ENCODE peak calls at places on chromosomes 4 and X, in five cellular contexts. X, K, Z, N and W are unnamed samples.
A peak's percentile ranks its signal among the peaks of the same experiment; 100 is the strongest.

GRCh38 chr4:118351851-118352827 is 664 bp downstream of the PRSS12 start:
- DNase-seq in X (peak; percentile 24), K (no peak), Z (peak; percentile 56), N (peak; percentile 66), W (peak; percentile 13)

GRCh38 chr4:176276710-176277109 is 7.7 kb upstream of the ASB5 start:
- DNase-seq in X (no peak), K (no peak), Z (peak; percentile 29), N (no peak), W (no peak)

GRCh38 chrX:40947276-40947675 is 138.0 kb upstream of the USP9X start:
- DNase-seq in X (peak; percentile 68), K (no peak), Z (no peak), N (no peak), W (peak; percentile 71)

GRCh38 chr4:76950846-76951321 is 1.3 kb downstream of the SEPTIN11 start:
- DNase-seq in X (peak; percentile 42), K (no peak), Z (peak; percentile 32), N (peak; percentile 49), W (peak; percentile 47)

GRCh38 chrX:115616943-115617563 is 56.1 kb downstream of the PLS3 start:
- DNase-seq in X (peak; percentile 68), K (no peak), Z (peak; percentile 73), N (no peak), W (peak; percentile 49)

GRCh38 chr4:38162240-38162784 is 202.1 kb downstream of the PTTG2 start:
- DNase-seq in X (peak; percentile 94), K (no peak), Z (peak; percentile 61), N (no peak), W (peak; percentile 94)

GRCh38 chr4:145681956-145682355 is 2.0 kb downstream of the C4orf51 start:
- DNase-seq in X (peak; percentile 60), K (no peak), Z (peak; percentile 13), N (no peak), W (no peak)

GRCh38 chr4:81052119-81053068 is 21.9 kb downstream of the BMP3 start:
- DNase-seq in X (peak; percentile 71), K (no peak), Z (peak; percentile 62), N (peak; percentile 63), W (peak; percentile 75)

GRCh38 chr4:98929341-98930267 is 671 bp upstream of the EIF4E start:
- DNase-seq in X (peak; percentile 100), K (no peak), Z (peak; percentile 98), N (peak; percentile 76), W (peak; percentile 89)

GRCh38 chr4:39312821-39313220 is 53.3 kb downstream of the RFC1 start:
- DNase-seq in X (no peak), K (no peak), Z (no peak), N (no peak), W (peak; percentile 17)

GRCh38 chrX:8033175-8033574 is 106.0 kb upstream of the PNPLA4 start:
- DNase-seq in X (no peak), K (no peak), Z (peak; percentile 0), N (no peak), W (no peak)

GRCh38 chr4:56465599-56466295 is 1.7 kb upstream of the SRP72 start:
- DNase-seq in X (peak; percentile 45), K (no peak), Z (peak; percentile 64), N (no peak), W (peak; percentile 32)

GRCh38 chrX:40960041-40960440 is 125.2 kb upstream of the USP9X start:
- DNase-seq in X (no peak), K (no peak), Z (no peak), N (no peak), W (no peak)

GRCh38 chr4:186258216-186258811 is 7.7 kb upstream of the F11 start:
- DNase-seq in X (no peak), K (no peak), Z (no peak), N (no peak), W (no peak)

GRCh38 chr4:165631912-165632311 is 241.1 kb upstream of the TLL1 start:
- DNase-seq in X (no peak), K (no peak), Z (no peak), N (no peak), W (no peak)

GRCh38 chr4:184385705-184386141 is 88.6 kb downstream of the IRF2 start:
- DNase-seq in X (no peak), K (no peak), Z (no peak), N (no peak), W (peak; percentile 39)

GRCh38 chrX:14010566-14010965 is 19.1 kb downstream of the GEMIN8 start:
- DNase-seq in X (peak; percentile 71), K (no peak), Z (peak; percentile 75), N (no peak), W (no peak)

GRCh38 chrX:49191033-49191871 is 5.1 kb upstream of the PRICKLE3 start:
- DNase-seq in X (peak; percentile 99), K (peak; percentile 75), Z (peak; percentile 98), N (peak; percentile 92), W (peak; percentile 100)

GRCh38 chr4:152525878-152526277 is 10.0 kb downstream of the FBXW7 start:
- DNase-seq in X (no peak), K (no peak), Z (no peak), N (no peak), W (no peak)

GRCh38 chr4:159966741-159967140 is 863.9 kb downstream of the RAPGEF2 start:
- DNase-seq in X (no peak), K (no peak), Z (no peak), N (no peak), W (no peak)

GRCh38 chrX:1416965-1417760 is 25.2 kb upstream of the SLC25A6 start:
- DNase-seq in X (no peak), K (no peak), Z (no peak), N (peak; percentile 12), W (no peak)

GRCh38 chr4:3387154-3387942 is 54.4 kb upstream of the HGFAC start:
- DNase-seq in X (no peak), K (no peak), Z (peak; percentile 31), N (peak; percentile 48), W (no peak)

GRCh38 chrX:136086521-136086920 is 60.8 kb upstream of the FHL1 start:
- DNase-seq in X (peak; percentile 37), K (no peak), Z (no peak), N (no peak), W (peak; percentile 4)

GRCh38 chr4:9893329-9894108 is 112.1 kb downstream of the DRD5 start:
- DNase-seq in X (no peak), K (no peak), Z (no peak), N (no peak), W (no peak)

GRCh38 chr4:22478426-22478825 is 37.4 kb downstream of the ADGRA3 start:
- DNase-seq in X (no peak), K (no peak), Z (no peak), N (no peak), W (no peak)

GRCh38 chr4:156901871-156902270 is 69.7 kb downstream of the PDGFC start:
- DNase-seq in X (peak; percentile 46), K (no peak), Z (no peak), N (no peak), W (peak; percentile 21)

GRCh38 chr4:140151700-140152014 is 2.3 kb downstream of the MAML3 start:
- DNase-seq in X (peak; percentile 69), K (no peak), Z (peak; percentile 89), N (peak; percentile 87), W (peak; percentile 91)

GRCh38 chrX:97602465-97603258 is 719.0 kb downstream of the RPA4 start:
- DNase-seq in X (no peak), K (no peak), Z (no peak), N (no peak), W (no peak)
- H3K4me3 ChIP-seq in X (no peak overlapping the region), K (no peak overlapping the region), Z (no peak overlapping the region), N (no peak overlapping the region), W (no peak overlapping the region)

GRCh38 chrX:108221481-108221880 is 129.9 kb downstream of the ATG4A start:
- DNase-seq in X (no peak), K (no peak), Z (no peak), N (no peak), W (no peak)

GRCh38 chrX:108217877-108218276 is 126.3 kb downstream of the ATG4A start:
- DNase-seq in X (no peak), K (no peak), Z (no peak), N (no peak), W (no peak)

GRCh38 chrX:108219949-108220601 is 128.5 kb downstream of the ATG4A start:
- DNase-seq in X (no peak), K (no peak), Z (no peak), N (no peak), W (no peak)

GRCh38 chrX:108216862-108217571 is 125.4 kb downstream of the ATG4A start:
- DNase-seq in X (peak; percentile 15), K (no peak), Z (no peak), N (no peak), W (peak; percentile 47)

DNA sequence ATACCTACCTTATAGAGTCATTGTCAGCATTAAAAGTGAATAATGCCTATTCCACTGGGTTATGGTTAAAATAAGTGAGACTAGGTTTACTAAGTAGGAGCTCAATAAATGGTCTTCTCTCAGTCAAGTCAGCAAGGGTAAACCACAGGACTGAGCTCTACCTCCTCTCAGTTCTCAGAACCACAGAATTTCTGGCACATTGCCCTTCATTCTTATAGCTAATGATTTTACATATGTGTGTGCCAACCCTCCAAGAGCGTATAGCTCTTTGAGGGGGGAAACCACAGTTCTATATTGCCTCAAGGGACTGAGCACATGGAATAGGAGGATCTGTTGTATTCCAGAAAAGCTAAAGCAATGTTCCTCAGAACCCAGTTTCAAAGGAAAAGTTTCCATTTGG is 124.8 kb downstream of the ATG4A start:
- DNase-seq in X (no peak), K (no peak), Z (no peak), N (no peak), W (peak; percentile 33)
- TF ChIP-seq CTCF in X (no peak), K (no peak), Z (no peak), N (no peak), W (no peak)

GRCh38 chr4:110587666-110588285 is 35.1 kb downstream of the PITX2 start:
- DNase-seq in X (no peak), K (no peak), Z (no peak), N (no peak), W (no peak)

GRCh38 chr4:110589297-110589696 is 33.6 kb downstream of the PITX2 start:
- DNase-seq in X (peak; percentile 31), K (no peak), Z (no peak), N (no peak), W (peak; percentile 19)

GRCh38 chr4:110586137-110586850 is 36.6 kb downstream of the PITX2 start:
- DNase-seq in X (peak; percentile 76), K (no peak), Z (peak; percentile 70), N (no peak), W (peak; percentile 76)
- H3K4me3 ChIP-seq in X (peak overlapping the region; percentile 37), K (no peak overlapping the region), Z (no peak overlapping the region), N (no peak overlapping the region), W (peak overlapping the region; percentile 19)

DNA sequence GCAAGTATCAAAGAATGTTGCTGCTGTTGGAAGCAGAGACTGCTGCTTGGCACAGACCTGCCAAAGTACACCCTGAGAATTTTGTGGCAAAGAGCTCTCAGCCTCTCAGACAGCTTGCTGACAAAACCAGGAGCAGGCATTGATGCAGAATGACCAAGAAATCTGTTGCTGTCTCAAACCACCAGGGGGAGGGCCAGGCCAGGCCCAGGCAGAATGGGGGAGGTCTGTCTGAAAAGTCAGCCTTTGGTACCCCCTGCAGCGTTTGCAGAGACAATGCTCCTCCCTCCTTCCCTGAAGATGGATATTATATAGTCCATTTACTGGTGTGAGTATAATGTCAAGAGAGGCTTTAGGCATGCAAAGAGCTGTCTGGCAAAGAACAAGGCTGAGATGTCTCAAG is 52.9 kb upstream of the TRPC5OS start:
- DNase-seq in X (no peak), K (no peak), Z (peak; percentile 15), N (no peak), W (no peak)
- TF ChIP-seq CTCF in X (peak; percentile 30), K (no peak), Z (peak; percentile 44), N (no peak), W (no peak)

GRCh38 chr4:94459462-94460161 is 7.9 kb downstream of the PDLIM5 start:
- DNase-seq in X (no peak), K (no peak), Z (no peak), N (no peak), W (no peak)
- H3K4me3 ChIP-seq in X (no peak overlapping the region), K (no peak overlapping the region), Z (no peak overlapping the region), N (no peak overlapping the region), W (no peak overlapping the region)

GRCh38 chr4:92516450-92516849 is 212.7 kb downstream of the GRID2 start:
- DNase-seq in X (no peak), K (no peak), Z (no peak), N (no peak), W (no peak)
- TF ChIP-seq CTCF in X (no peak), K (no peak), Z (no peak), N (no peak), W (no peak)